ENCODE peak calls at places on chromosomes 13 and 19, in nine cellular contexts. R is uterus, T is sigmoid colon, F is suprapubic skin, B is breast epithelium, M is IMR-90, S is A549, D is esophagus muscularis mucosa, A is heart left ventricle. Z is an unnamed sample.

GRCh38 chr19:12786950-12787349 is 4.3 kb upstream of the JUNB start:
- DNase-seq in T (no peak), S (no peak), F (no peak), A (no peak), B (no peak), D (no peak), M (no peak), R (no peak), Z (peak)

GRCh38 chr19:6777434-6777833 is 4.9 kb downstream of the VAV1 start:
- DNase-seq in B (no peak), F (no peak), M (no peak), R (no peak), D (no peak), S (no peak), A (no peak), T (no peak), Z (no peak)

GRCh38 chr13:101618440-101619187 is 166.1 kb downstream of the ITGBL1 start:
- DNase-seq in T (no peak), M (no peak), D (no peak), B (no peak), S (no peak), R (no peak), A (no peak), F (no peak), Z (no peak)

GRCh38 chr19:48630289-48631036 is 6.7 kb downstream of the DBP start:
- DNase-seq in R (peak), B (no peak), M (no peak), S (no peak), D (no peak), T (peak), A (peak), F (no peak), Z (no peak)

GRCh38 chr19:6068711-6069110 is 41.6 kb downstream of the RFX2 start:
- DNase-seq in M (no peak), B (no peak), D (peak), F (no peak), A (peak), R (no peak), S (no peak), T (no peak), Z (peak)

GRCh38 chr19:11284535-11284934 is 11.4 kb upstream of the TSPAN16 start:
- DNase-seq in M (no peak), S (no peak), B (no peak), R (no peak), D (no peak), T (no peak), F (no peak), A (no peak), Z (no peak)

GRCh38 chr19:31641591-31641990 is 292.4 kb upstream of the TSHZ3 start:
- DNase-seq in D (no peak), M (no peak), A (no peak), T (no peak), B (no peak), S (no peak), F (no peak), R (no peak), Z (no peak)

GRCh38 chr19:41998246-41999020 is 4.4 kb upstream of the ATP1A3 start:
- DNase-seq in F (no peak), T (no peak), D (no peak), A (no peak), B (no peak), S (peak), R (no peak), M (peak), Z (no peak)

GRCh38 chr13:27125357-27126282 is 46.0 kb downstream of the USP12 start:
- DNase-seq in D (no peak), R (no peak), T (no peak), B (no peak), F (no peak), S (no peak), M (no peak), A (no peak), Z (peak)

GRCh38 chr19:2089001-2089711 is 7.0 kb downstream of the MOB3A start:
- DNase-seq in B (no peak), M (peak), D (no peak), R (no peak), T (no peak), S (no peak), A (no peak), F (no peak), Z (no peak)

GRCh38 chr13:46113596-46113995 is 8.8 kb upstream of the CPB2 start:
- DNase-seq in F (no peak), D (no peak), A (no peak), M (no peak), R (no peak), B (no peak), S (no peak), T (no peak), Z (no peak)

GRCh38 chr13:31160857-31161582 is 684 bp downstream of the HSPH1 start:
- DNase-seq in B (no peak), T (peak), F (no peak), S (peak), M (peak), A (peak), R (peak), D (no peak), Z (peak)

DNA sequence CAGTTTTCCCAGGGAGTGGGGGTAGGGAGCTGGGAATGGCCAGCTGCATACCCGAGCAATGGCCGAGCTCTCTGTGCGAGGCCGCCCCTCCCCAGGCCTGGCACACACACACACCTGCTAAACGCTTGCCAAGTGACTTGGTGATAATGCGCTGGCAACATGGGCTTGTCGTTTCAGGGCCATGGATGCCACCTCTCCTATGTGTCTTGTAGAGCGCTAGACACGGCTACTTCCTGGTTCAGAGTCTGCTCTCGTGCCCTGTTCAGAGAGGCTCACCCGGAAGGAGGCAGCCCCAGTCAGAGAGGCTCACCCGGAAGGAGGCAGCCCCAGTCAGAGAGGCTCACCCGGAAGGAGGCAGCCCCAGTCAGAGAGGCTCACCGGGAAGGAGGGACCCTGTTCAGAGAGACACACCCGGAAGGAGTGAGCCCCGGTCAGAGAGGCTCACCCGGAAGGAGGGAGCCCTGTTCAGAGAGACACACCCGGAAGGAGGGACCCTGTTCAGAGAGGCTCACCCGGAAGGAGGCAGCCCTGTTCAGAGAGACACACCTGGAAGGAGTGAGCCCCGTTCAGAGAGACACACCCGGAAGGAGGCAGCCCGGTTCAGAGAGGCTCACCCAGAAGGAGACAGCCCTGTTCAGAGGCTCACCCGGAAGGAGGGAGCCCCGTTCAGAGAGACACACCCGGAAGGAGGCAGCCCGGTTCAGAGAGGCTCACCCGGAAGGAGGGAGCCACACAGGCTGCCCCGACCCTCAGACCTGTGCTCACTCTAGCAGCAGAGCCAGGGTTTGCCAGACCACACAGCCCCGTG is 4.2 kb downstream of the ADPRHL1 start:
- DNase-seq in T (peak), M (no peak), F (no peak), B (peak), S (peak), D (no peak), R (peak), A (no peak), Z (no peak)
- TF ChIP-seq POLR2A in T (no peak), M (no peak), F (no peak), B (no peak), S (peak), D (no peak), R (no peak), A (no peak), Z (no peak)

DNA sequence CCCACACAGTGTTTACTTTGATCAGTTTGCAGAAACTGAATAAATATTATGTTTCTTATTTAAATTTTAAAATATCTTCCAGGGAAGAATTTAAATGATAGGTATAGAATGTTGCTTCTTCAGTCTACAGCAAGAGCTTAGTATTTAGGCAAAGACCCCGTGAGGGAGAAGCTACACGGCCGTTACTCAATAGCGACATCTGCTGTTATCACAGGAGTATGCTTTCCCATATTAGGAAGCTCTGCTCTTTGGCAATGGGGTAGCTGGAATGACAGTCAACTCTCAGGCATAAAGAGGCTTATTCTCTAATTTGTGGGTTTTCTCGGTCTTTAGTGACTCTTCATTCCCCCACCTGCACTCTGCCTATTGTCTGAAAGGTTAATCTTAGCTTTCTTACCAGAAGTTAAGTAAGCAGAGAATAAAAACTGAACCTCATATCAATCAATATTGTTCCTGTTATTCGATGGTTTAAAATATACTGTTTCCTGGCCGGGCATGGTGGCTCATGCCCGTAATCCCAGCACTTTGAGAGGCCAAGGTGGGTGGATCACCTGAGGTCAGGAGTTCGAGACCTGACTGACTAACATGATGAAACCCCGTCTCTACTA is 13.2 kb upstream of the LHFPL6 start:
- DNase-seq in D (no peak), F (no peak), R (peak), B (no peak), M (peak), T (peak), S (peak), A (peak), Z (no peak)
- TF ChIP-seq CTCF in D (peak), F (peak), R (peak), B (peak), M (peak), T (peak), S (peak), A (peak), Z (no peak)

GRCh38 chr13:114065926-114066774 is 66.3 kb downstream of the RASA3 start:
- DNase-seq in R (no peak), B (no peak), A (no peak), M (no peak), S (no peak), T (peak), F (no peak), D (no peak), Z (no peak)

GRCh38 chr13:114066956-114067355 is 65.5 kb downstream of the RASA3 start:
- DNase-seq in D (no peak), R (no peak), B (no peak), F (no peak), M (no peak), S (no peak), T (no peak), A (no peak), Z (no peak)

GRCh38 chr13:114067886-114068722 is 64.3 kb downstream of the RASA3 start:
- DNase-seq in T (peak), S (no peak), R (no peak), A (peak), D (no peak), B (no peak), F (no peak), M (no peak), Z (no peak)

GRCh38 chr13:114068723-114069322 is 63.6 kb downstream of the RASA3 start:
- DNase-seq in F (peak), M (peak), T (peak), D (no peak), R (peak), A (peak), S (peak), B (peak), Z (no peak)

DNA sequence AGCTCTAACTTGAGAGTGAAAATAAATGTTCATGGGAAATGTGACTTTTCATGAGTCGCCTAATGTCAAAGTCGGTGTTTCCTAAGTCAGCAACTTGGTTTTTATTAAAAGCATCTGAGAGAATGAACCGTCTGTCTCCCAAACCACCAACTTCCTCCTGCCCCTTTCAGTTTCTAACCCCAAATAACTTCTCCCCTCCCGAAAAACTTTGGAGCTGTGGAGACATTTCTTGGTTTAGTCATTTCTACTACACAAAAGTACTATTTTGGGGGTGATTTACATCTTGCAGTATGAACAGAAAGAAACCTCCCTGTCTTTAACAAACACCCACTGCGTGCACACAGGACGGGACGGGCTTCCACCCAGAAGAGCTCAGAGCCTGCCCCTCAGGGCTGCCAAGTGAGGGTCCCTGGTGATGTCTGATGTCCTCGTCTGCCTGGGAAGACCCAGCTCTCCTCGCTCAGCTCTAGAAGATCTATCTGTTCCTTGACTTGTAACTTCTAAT is 65.0 kb downstream of the RASA3 start:
- DNase-seq in A (no peak), D (no peak), B (no peak), F (no peak), R (no peak), M (peak), S (no peak), T (no peak), Z (no peak)
- H3K4me3 ChIP-seq in A (no peak), D (no peak), B (no peak), F (no peak), R (no peak), M (no peak), S (no peak), T (no peak), Z (no peak)

GRCh38 chr19:8209965-8210659 is 942 bp downstream of the CERS4 start:
- DNase-seq in S (no peak), A (no peak), F (no peak), M (no peak), D (no peak), B (no peak), T (no peak), R (no peak), Z (no peak)

GRCh38 chr19:8208710-8209110 is 460 bp upstream of the CERS4 start:
- DNase-seq in A (no peak), M (no peak), F (peak), R (no peak), D (no peak), T (no peak), B (peak), S (no peak), Z (peak)

GRCh38 chr19:8208119-8208709 is 956 bp upstream of the CERS4 start:
- DNase-seq in M (no peak), F (no peak), B (no peak), D (no peak), R (peak), S (no peak), A (no peak), T (peak), Z (no peak)

GRCh38 chr19:8210660-8211101 is 1.5 kb downstream of the CERS4 start:
- DNase-seq in D (no peak), R (no peak), B (no peak), M (no peak), A (no peak), F (no peak), S (no peak), T (no peak), Z (no peak)

DNA sequence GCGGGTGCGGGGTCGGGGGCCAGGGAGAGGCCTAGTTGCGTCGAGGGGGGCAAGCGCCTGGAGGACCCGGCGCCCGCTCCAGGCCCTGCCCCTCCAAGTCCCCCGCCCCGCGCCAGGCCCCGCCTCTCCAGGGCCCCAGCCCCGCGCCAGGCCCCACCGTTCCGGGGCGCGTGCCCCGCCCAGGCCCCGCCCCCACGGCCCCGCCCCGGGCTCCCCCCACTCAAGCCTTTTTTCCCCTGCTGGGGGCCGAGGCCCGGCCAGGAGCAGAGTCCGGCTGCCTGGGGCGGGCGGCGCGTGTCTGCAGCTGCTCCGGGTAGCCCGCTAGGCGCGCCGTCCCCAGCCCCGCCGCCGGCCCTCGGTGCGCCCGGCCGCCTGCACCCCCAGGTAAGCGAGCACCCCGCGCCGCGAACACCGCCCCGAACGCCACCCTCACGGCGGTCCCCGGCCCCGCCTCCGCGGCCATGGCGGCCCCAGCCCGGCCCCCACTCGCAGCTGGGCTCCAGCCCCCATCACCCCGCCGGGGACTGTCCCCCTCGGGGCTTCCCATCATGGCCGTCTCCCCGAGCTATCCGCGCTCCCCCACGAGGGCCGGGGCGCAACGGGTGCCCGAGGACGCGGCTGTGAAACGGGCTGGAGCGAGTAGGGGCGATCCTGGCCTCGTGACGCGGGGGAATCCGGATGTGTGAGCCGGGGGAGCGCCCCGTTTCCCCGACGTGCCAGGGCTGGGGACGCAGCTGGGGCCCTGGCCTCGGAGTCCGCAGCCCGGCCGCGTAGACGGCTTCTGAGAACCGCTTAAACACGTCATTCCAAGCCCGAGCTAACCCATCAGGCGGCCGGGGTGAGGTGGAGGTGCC is at the start of gene CERS4:
- DNase-seq in D (no peak), S (peak), T (peak), F (peak), M (peak), R (peak), A (peak), B (peak), Z (peak)
- TF ChIP-seq POLR2A in D (no peak), S (peak), T (no peak), F (no peak), M (no peak), R (peak), A (peak), B (no peak), Z (no peak)

GRCh38 chr19:34145741-34146202 is 26.5 kb upstream of the LSM14A start:
- DNase-seq in M (peak), F (no peak), R (peak), D (no peak), T (no peak), A (peak), B (no peak), S (peak), Z (no peak)
- TF ChIP-seq CTCF in M (peak), F (peak), R (peak), D (peak), T (peak), A (peak), B (peak), S (peak), Z (no peak)

GRCh38 chr13:76848596-76848995 is 37.6 kb downstream of the KCTD12 start:
- DNase-seq in B (no peak), A (no peak), F (peak), R (peak), D (no peak), T (peak), M (peak), S (no peak), Z (peak)
- H3K4me3 ChIP-seq in B (no peak), A (no peak), F (no peak), R (no peak), D (no peak), T (no peak), M (no peak), S (no peak), Z (no peak)

GRCh38 chr19:3976495-3977241 is 5.8 kb upstream of the DAPK3 start:
- DNase-seq in F (no peak), B (no peak), S (no peak), D (no peak), T (peak), M (no peak), R (no peak), A (peak), Z (peak)
- TF ChIP-seq POLR2A in F (no peak), B (no peak), S (no peak), D (no peak), T (no peak), M (no peak), R (no peak), A (no peak), Z (no peak)

GRCh38 chr19:39508629-39509028 is 6.3 kb upstream of the SELENOV start:
- DNase-seq in S (no peak), B (no peak), D (no peak), T (no peak), R (no peak), M (no peak), A (no peak), F (no peak), Z (no peak)

GRCh38 chr19:39509233-39509632 is 5.7 kb upstream of the SELENOV start:
- DNase-seq in A (no peak), S (no peak), F (no peak), R (no peak), M (no peak), T (no peak), D (no peak), B (no peak), Z (no peak)

GRCh38 chr19:39506598-39506943 is 7.8 kb downstream of the DLL3 start:
- DNase-seq in S (no peak), F (no peak), M (no peak), D (no peak), T (no peak), R (no peak), A (no peak), B (no peak), Z (no peak)

GRCh38 chr19:39507715-39508364 is 7.1 kb upstream of the SELENOV start:
- DNase-seq in S (no peak), B (no peak), T (no peak), M (no peak), F (no peak), R (no peak), D (no peak), A (no peak), Z (no peak)

GRCh38 chr19:39506944-39507714 is 7.8 kb upstream of the SELENOV start:
- DNase-seq in F (no peak), S (peak), M (peak), B (no peak), T (no peak), R (no peak), D (no peak), A (no peak), Z (no peak)
- TF ChIP-seq CTCF in F (no peak), S (no peak), M (no peak), B (no peak), T (no peak), R (no peak), D (no peak), A (no peak), Z (no peak)

Z was measured in lower leg skin.